ENCODE peak calls at places on chromosomes 4 and X, in ten cellular contexts. One of them, this sample, is unnamed.

GRCh38 chrX:145405012-145405411 is 157.7 kb downstream of the SPANXN1 start:
- DNase-seq in CD8-positive, alpha-beta T cell: no peak
- DNase-seq in OCI-LY7: peak; percentile 17
- DNase-seq in occipital lobe: no peak
- DNase-seq in MV-4-11: no peak
- DNase-seq in GM04504: peak; percentile 1
- DNase-seq in foreskin fibroblast: peak; percentile 0
- DNase-seq in RWPE1: peak; percentile 7
- DNase-seq in activated CD8-positive, alpha-beta memory T cell treated with anti-CD3 and anti-CD28 coated beads for 24 hours: no peak
- DNase-seq in amygdala: no peak
- DNase-seq in this sample: no peak

GRCh38 chrX:79366888-79367749 is at the start of gene ITM2A:
- DNase-seq in OCI-LY7: no peak
- DNase-seq in foreskin fibroblast: peak; percentile 8
- DNase-seq in activated CD8-positive, alpha-beta memory T cell treated with anti-CD3 and anti-CD28 coated beads for 24 hours: peak; percentile 81
- DNase-seq in MV-4-11: no peak
- DNase-seq in occipital lobe: peak; percentile 29
- DNase-seq in amygdala: no peak
- DNase-seq in RWPE1: no peak
- DNase-seq in GM04504: no peak
- DNase-seq in CD8-positive, alpha-beta T cell: peak; percentile 73
- DNase-seq in this sample: no peak

GRCh38 chr4:173332021-173332487 is 2.1 kb downstream of the HMGB2 start:
- DNase-seq in foreskin fibroblast: peak; percentile 50
- DNase-seq in occipital lobe: no peak
- DNase-seq in RWPE1: no peak
- DNase-seq in MV-4-11: peak; percentile 55
- DNase-seq in amygdala: no peak
- DNase-seq in GM04504: no peak
- DNase-seq in activated CD8-positive, alpha-beta memory T cell treated with anti-CD3 and anti-CD28 coated beads for 24 hours: no peak
- DNase-seq in OCI-LY7: no peak
- DNase-seq in CD8-positive, alpha-beta T cell: no peak
- DNase-seq in this sample: no peak

GRCh38 chr4:72489267-72489666 is 79.8 kb downstream of the ADAMTS3 start:
- DNase-seq in GM04504: no peak
- DNase-seq in activated CD8-positive, alpha-beta memory T cell treated with anti-CD3 and anti-CD28 coated beads for 24 hours: no peak
- DNase-seq in foreskin fibroblast: peak; percentile 49
- DNase-seq in RWPE1: peak; percentile 36
- DNase-seq in MV-4-11: no peak
- DNase-seq in OCI-LY7: no peak
- DNase-seq in amygdala: no peak
- DNase-seq in CD8-positive, alpha-beta T cell: no peak
- DNase-seq in occipital lobe: no peak
- DNase-seq in this sample: no peak

GRCh38 chr4:166594326-166594946 is 639.9 kb downstream of the SPOCK3 start:
- DNase-seq in MV-4-11: peak; percentile 5
- DNase-seq in RWPE1: peak; percentile 62
- DNase-seq in OCI-LY7: peak; percentile 0
- DNase-seq in occipital lobe: no peak
- DNase-seq in foreskin fibroblast: peak; percentile 82
- DNase-seq in GM04504: no peak
- DNase-seq in amygdala: no peak
- DNase-seq in CD8-positive, alpha-beta T cell: no peak
- DNase-seq in activated CD8-positive, alpha-beta memory T cell treated with anti-CD3 and anti-CD28 coated beads for 24 hours: no peak
- DNase-seq in this sample: peak; percentile 15

GRCh38 chr4:118969359-118969758 is 80.7 kb downstream of the SYNPO2 start:
- DNase-seq in MV-4-11: peak; percentile 57
- DNase-seq in amygdala: no peak
- DNase-seq in OCI-LY7: peak; percentile 4
- DNase-seq in occipital lobe: no peak
- DNase-seq in RWPE1: peak; percentile 49
- DNase-seq in activated CD8-positive, alpha-beta memory T cell treated with anti-CD3 and anti-CD28 coated beads for 24 hours: no peak
- DNase-seq in CD8-positive, alpha-beta T cell: no peak
- DNase-seq in GM04504: no peak
- DNase-seq in foreskin fibroblast: peak; percentile 85
- DNase-seq in this sample: no peak

GRCh38 chrX:117743469-117744251 is 372.9 kb downstream of the KLHL13 start:
- DNase-seq in occipital lobe: no peak
- DNase-seq in activated CD8-positive, alpha-beta memory T cell treated with anti-CD3 and anti-CD28 coated beads for 24 hours: no peak
- DNase-seq in amygdala: no peak
- DNase-seq in foreskin fibroblast: no peak
- DNase-seq in OCI-LY7: peak; percentile 1
- DNase-seq in MV-4-11: peak; percentile 52
- DNase-seq in GM04504: no peak
- DNase-seq in RWPE1: no peak
- DNase-seq in CD8-positive, alpha-beta T cell: no peak
- DNase-seq in this sample: no peak

GRCh38 chrX:134712272-134712671 is 54.0 kb upstream of the PLAC1 start:
- DNase-seq in amygdala: no peak
- DNase-seq in foreskin fibroblast: no peak
- DNase-seq in MV-4-11: peak; percentile 4
- DNase-seq in GM04504: no peak
- DNase-seq in CD8-positive, alpha-beta T cell: no peak
- DNase-seq in activated CD8-positive, alpha-beta memory T cell treated with anti-CD3 and anti-CD28 coated beads for 24 hours: no peak
- DNase-seq in occipital lobe: no peak
- DNase-seq in RWPE1: no peak
- DNase-seq in OCI-LY7: no peak
- DNase-seq in this sample: no peak

GRCh38 chr4:52234539-52235174 is 183.6 kb downstream of the SPATA18 start:
- DNase-seq in CD8-positive, alpha-beta T cell: no peak
- DNase-seq in occipital lobe: no peak
- DNase-seq in amygdala: no peak
- DNase-seq in foreskin fibroblast: peak; percentile 72
- DNase-seq in MV-4-11: no peak
- DNase-seq in OCI-LY7: no peak
- DNase-seq in GM04504: peak; percentile 28
- DNase-seq in RWPE1: peak; percentile 64
- DNase-seq in activated CD8-positive, alpha-beta memory T cell treated with anti-CD3 and anti-CD28 coated beads for 24 hours: no peak
- DNase-seq in this sample: no peak

GRCh38 chr4:176393306-176394013 is 73.7 kb downstream of the SPCS3 start:
- DNase-seq in CD8-positive, alpha-beta T cell: no peak
- DNase-seq in activated CD8-positive, alpha-beta memory T cell treated with anti-CD3 and anti-CD28 coated beads for 24 hours: no peak
- DNase-seq in occipital lobe: no peak
- DNase-seq in foreskin fibroblast: peak; percentile 36
- DNase-seq in MV-4-11: no peak
- DNase-seq in OCI-LY7: no peak
- DNase-seq in GM04504: no peak
- DNase-seq in amygdala: no peak
- DNase-seq in RWPE1: no peak
- DNase-seq in this sample: no peak

This sample was measured in brain pericyte.